ENCODE peak calls at places on chromosomes 1 and 21, in six cellular contexts. C is IMR-90, V is mesenchymal stem cell, S is neuronal stem cell, A is H1, R is trophoblast cell. B is an unnamed sample.

GRCh38 chr1:170545476-170545875 is 13.5 kb downstream of the GORAB start:
- DNase-seq in R (no peak), A (no peak), S (no peak), C (peak; percentile 88), V (peak; percentile 89), B (no peak)

GRCh38 chr1:101996830-101997485 is at the start of gene OLFM3:
- DNase-seq in S (peak; percentile 79), R (peak; percentile 15), A (peak; percentile 43), V (peak; percentile 48), C (no peak), B (peak; percentile 86)

GRCh38 chr1:155834296-155834926 is 22.6 kb downstream of the GON4L start:
- DNase-seq in S (peak; percentile 26), A (no peak), V (peak; percentile 60), C (peak; percentile 70), R (peak; percentile 27), B (peak; percentile 79)

GRCh38 chr1:175278729-175279128 is 86.2 kb upstream of the KIAA0040 start:
- DNase-seq in V (no peak), R (no peak), C (no peak), A (no peak), S (no peak), B (no peak)

GRCh38 chr1:222886194-222887126 is 71.6 kb downstream of the DISP1 start:
- DNase-seq in S (no peak), R (no peak), C (peak; percentile 25), V (no peak), A (no peak), B (no peak)

GRCh38 chr1:232472485-232473041 is 157.4 kb downstream of the SIPA1L2 start:
- DNase-seq in V (peak; percentile 75), C (peak; percentile 83), R (peak; percentile 69), S (no peak), A (no peak), B (no peak)

GRCh38 chr1:21539933-21540332 is 30.7 kb downstream of the ALPL start:
- DNase-seq in A (no peak), R (peak; percentile 26), V (peak; percentile 26), C (no peak), S (no peak), B (peak; percentile 67)

GRCh38 chr1:27650146-27650526 is 15.2 kb upstream of the FGR start:
- DNase-seq in C (no peak), V (no peak), S (no peak), A (no peak), R (no peak), B (no peak)

GRCh38 chr1:18182518-18183160 is 75.0 kb downstream of the IGSF21 start:
- DNase-seq in C (no peak), V (no peak), S (no peak), R (peak; percentile 21), A (no peak), B (peak; percentile 82)

GRCh38 chr1:38789498-38790169 is 69.9 kb downstream of the RRAGC start:
- DNase-seq in S (no peak), A (no peak), V (no peak), C (no peak), R (no peak), B (peak; percentile 42)

GRCh38 chr1:192592981-192593683 is 17.6 kb downstream of the RGS1 start:
- DNase-seq in S (no peak), V (peak; percentile 41), A (no peak), R (no peak), C (peak; percentile 12), B (no peak)

GRCh38 chr1:181111559-181111958 is 23.1 kb downstream of the IER5 start:
- DNase-seq in C (peak; percentile 61), R (peak; percentile 86), A (no peak), S (no peak), V (peak; percentile 82), B (no peak)

GRCh38 chr1:162040657-162041056 is 17.0 kb upstream of the OLFML2B start:
- DNase-seq in A (no peak), V (peak; percentile 49), C (peak; percentile 50), S (no peak), R (peak; percentile 36), B (peak; percentile 69)

GRCh38 chr1:160166459-160166858 is 15.1 kb downstream of the ATP1A4 start:
- DNase-seq in R (no peak), C (no peak), S (no peak), A (no peak), V (no peak), B (no peak)

GRCh38 chr21:42746593-42747266 is 93.3 kb downstream of the PDE9A start:
- DNase-seq in S (no peak), R (peak; percentile 21), C (no peak), V (no peak), A (no peak), B (peak; percentile 8)
- H3K4me3 ChIP-seq in S (no peak overlapping the region), R (no peak overlapping the region), C (no peak overlapping the region), V (no peak overlapping the region), A (no peak overlapping the region), B (no peak overlapping the region)

DNA sequence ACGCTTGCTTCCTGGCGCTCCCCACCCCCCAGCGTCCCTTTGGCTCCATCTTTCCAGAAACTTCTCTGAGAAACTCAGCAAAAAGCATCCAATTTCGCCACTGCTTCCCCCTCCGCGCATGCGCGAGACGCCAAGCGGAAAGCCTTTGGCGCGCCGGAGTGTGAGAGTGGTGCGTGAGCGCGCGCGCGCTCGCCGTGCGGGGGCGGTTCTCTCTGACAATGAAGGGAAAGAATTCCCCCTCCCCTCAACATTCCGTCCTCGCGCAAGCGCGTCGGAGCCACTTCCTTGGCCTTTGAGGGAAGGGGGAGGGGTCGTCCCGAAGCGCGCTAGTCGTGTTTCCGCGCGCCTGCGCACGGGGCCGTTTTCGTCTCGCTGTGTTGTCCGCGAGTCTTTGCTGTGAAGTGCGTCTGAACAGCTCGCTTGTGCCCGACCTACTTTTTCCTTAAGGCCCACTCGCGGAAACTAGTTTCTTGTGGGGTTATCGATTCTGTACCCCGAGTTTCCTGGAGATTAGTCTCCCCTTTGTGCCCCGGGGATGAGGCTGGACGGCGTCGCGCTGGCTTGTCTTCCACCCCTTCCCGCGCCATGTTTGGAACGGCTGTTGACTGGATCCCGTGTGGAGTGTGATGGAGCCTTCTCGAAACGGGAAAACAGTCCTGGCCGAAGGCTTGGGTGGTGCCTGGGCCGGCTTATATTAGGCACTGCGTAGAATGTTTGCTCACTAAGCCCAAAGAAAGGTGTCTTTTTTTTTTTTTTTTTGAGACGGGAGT is 11.6 kb upstream of the SPEN start:
- DNase-seq in R (peak; percentile 100), V (peak; percentile 99), A (peak; percentile 91), S (peak; percentile 98), C (peak; percentile 99), B (peak; percentile 99)
- H3K4ac ChIP-seq in R (peak overlapping the region; percentile 86), V (peak overlapping the region; percentile 100), A (peak overlapping the region; percentile 100), S (peak overlapping the region; percentile 90), C (peak overlapping the region; percentile 90), B (peak overlapping the region; percentile 100)

DNA sequence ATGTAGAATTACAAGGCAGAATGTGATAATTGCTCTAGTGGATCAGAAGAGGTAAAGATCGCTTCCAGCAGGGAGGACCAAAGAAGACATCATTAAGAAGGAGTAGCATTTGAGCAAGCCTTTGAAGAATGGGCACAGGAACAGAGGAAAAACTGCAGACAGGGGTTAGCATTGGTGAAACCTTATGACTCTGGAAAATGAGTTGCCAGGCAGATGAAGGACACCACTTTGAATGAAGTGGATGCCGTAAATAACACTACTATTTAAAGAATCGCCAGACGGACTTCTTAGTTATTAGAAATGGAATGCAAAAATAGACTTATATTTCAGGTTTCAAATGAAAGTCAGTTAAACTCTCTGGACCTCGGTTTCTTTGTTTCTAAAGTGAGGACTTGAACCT is 727.7 kb downstream of the USP25 start:
- DNase-seq in A (no peak), C (no peak), V (no peak), S (no peak), R (no peak), B (no peak)
- H3K4me3 ChIP-seq in A (no peak overlapping the region), C (no peak overlapping the region), V (no peak overlapping the region), S (no peak overlapping the region), R (no peak overlapping the region), B (no peak overlapping the region)

DNA sequence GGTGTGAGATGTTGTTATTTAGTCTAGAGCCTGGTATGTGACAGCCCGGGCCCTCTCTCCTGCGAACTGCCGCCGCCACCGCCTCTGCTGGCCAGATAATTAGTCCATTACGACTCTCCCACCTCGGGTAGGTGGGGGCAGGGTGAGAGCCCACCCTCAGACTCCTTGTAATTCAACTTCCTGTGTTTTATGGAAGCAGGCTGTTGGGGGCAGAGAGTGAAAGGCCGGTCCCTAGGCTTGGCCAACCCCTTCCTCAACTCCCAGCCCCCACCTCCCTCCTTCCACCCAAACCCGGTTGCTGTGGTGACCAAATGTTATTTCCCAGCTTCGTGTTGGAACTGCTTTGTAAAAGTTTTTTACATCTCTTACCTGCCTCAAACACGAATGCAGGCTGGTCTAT is 119.1 kb downstream of the RNF220 start:
- DNase-seq in S (no peak), R (no peak), C (no peak), V (no peak), A (peak; percentile 70), B (peak; percentile 96)
- H3K4ac ChIP-seq in S (no peak overlapping the region), R (no peak overlapping the region), C (no peak overlapping the region), V (no peak overlapping the region), A (no peak overlapping the region), B (no peak overlapping the region)

DNA sequence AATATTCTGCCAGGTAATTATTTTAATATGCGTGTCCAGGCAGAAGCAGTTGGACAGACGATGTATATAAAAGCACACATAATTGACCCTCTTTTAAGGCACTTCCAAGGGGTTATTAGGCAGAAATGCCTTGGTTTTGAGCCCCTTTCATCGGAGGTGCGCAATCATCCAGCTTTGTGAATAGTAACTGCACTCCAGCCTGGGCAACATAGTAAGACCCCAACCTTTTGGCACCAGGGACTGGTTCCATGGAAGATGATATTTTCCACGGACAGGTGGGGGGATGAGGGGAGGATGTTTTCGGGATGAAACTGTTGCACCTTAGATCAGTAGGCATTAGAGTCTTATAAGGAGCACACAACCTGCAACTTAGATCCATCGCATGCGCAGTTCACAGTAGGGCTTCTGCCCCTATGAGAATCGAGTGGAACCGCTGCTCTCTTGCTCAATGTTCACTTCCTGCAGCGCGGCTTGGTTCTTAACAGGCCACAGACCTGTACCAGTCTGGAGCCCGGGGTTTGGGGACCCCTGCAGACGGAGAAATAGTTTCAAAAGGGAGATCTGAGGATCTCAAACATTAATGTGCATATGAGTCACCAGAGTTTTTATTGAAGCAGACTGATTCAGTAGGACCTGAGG is 1.8 kb upstream of the MCOLN2 start:
- DNase-seq in V (peak; percentile 17), C (peak; percentile 10), R (peak; percentile 38), S (peak; percentile 5), A (no peak), B (peak; percentile 7)
- H3K4me3 ChIP-seq in V (peak overlapping the region; percentile 75), C (no peak overlapping the region), R (no peak overlapping the region), S (no peak overlapping the region), A (peak overlapping the region; percentile 50), B (no peak overlapping the region)

B was measured in mesendoderm.